ENCODE peak calls at places on chromosomes 2 and 18, in five cellular contexts. K, S, F, M and O are unnamed samples.

GRCh38 chr2:135005753-135006152 is 41.5 kb downstream of the MAP3K19 start:
- DNase-seq in K (no peak), F (no peak), S (no peak), M (no peak), O (no peak)

GRCh38 chr2:214382229-214382628 is 28.6 kb upstream of the VWC2L start:
- DNase-seq in K (no peak), S (no peak), F (no peak), M (no peak), O (no peak)

GRCh38 chr2:9112079-9112721 is 94.4 kb upstream of the ASAP2 start:
- DNase-seq in F (peak; percentile 68), S (peak; percentile 37), M (peak; percentile 62), K (peak; percentile 95), O (peak; percentile 82)

GRCh38 chr2:86788881-86789686 is 1.6 kb downstream of the CD8A start:
- DNase-seq in S (no peak), K (no peak), M (no peak), F (no peak), O (no peak)

GRCh38 chr2:48633143-48633542 is 15.5 kb downstream of the GTF2A1L start:
- DNase-seq in M (no peak), F (no peak), K (no peak), S (no peak), O (no peak)

GRCh38 chr2:134142903-134143302 is 111.0 kb upstream of the MGAT5 start:
- DNase-seq in F (no peak), S (no peak), K (no peak), M (peak; percentile 66), O (peak; percentile 61)

GRCh38 chr18:55406374-55407045 is 181.5 kb downstream of the TCF4 start:
- DNase-seq in K (no peak), M (no peak), F (no peak), S (no peak), O (no peak)

GRCh38 chr2:62660087-62660486 is 45.4 kb upstream of the EHBP1 start:
- DNase-seq in S (no peak), M (no peak), F (no peak), K (no peak), O (no peak)

GRCh38 chr2:126784045-126784444 is 114.6 kb upstream of the TEX51 start:
- DNase-seq in S (no peak), F (no peak), K (no peak), M (no peak), O (no peak)